ENCODE peak calls at places on chromosomes 5 and 9, in eight cellular contexts. One of them, this sample, is unnamed.

GRCh38 chr5:62354028-62354874 is 48.2 kb downstream of the KIF2A start:
- DNase-seq in mesenteric fat pad: no peak
- DNase-seq in neuronal stem cell: peak
- DNase-seq in nephron progenitor cell: no peak
- DNase-seq in Daoy: peak
- DNase-seq in RWPE1: peak
- DNase-seq in activated CD8-positive, alpha-beta memory T cell treated with anti-CD3 and anti-CD28 coated beads for 48 hours: no peak
- DNase-seq in lower lobe of right lung: no peak
- DNase-seq in this sample: no peak

GRCh38 chr5:55187370-55187769 is 14.4 kb upstream of the CDC20B start:
- DNase-seq in mesenteric fat pad: no peak
- DNase-seq in neuronal stem cell: no peak
- DNase-seq in nephron progenitor cell: no peak
- DNase-seq in Daoy: peak
- DNase-seq in RWPE1: peak
- DNase-seq in activated CD8-positive, alpha-beta memory T cell treated with anti-CD3 and anti-CD28 coated beads for 48 hours: no peak
- DNase-seq in lower lobe of right lung: no peak
- DNase-seq in this sample: no peak

GRCh38 chr9:16445141-16445920 is 425.1 kb downstream of the BNC2 start:
- DNase-seq in mesenteric fat pad: no peak
- DNase-seq in neuronal stem cell: no peak
- DNase-seq in nephron progenitor cell: no peak
- DNase-seq in Daoy: no peak
- DNase-seq in RWPE1: peak
- DNase-seq in activated CD8-positive, alpha-beta memory T cell treated with anti-CD3 and anti-CD28 coated beads for 48 hours: no peak
- DNase-seq in lower lobe of right lung: no peak
- DNase-seq in this sample: no peak

GRCh38 chr5:96187309-96188027 is 225.8 kb upstream of the ELL2 start:
- DNase-seq in mesenteric fat pad: no peak
- DNase-seq in neuronal stem cell: no peak
- DNase-seq in nephron progenitor cell: no peak
- DNase-seq in Daoy: no peak
- DNase-seq in RWPE1: no peak
- DNase-seq in activated CD8-positive, alpha-beta memory T cell treated with anti-CD3 and anti-CD28 coated beads for 48 hours: no peak
- DNase-seq in lower lobe of right lung: no peak
- DNase-seq in this sample: no peak

GRCh38 chr5:77065256-77065655 is 21.8 kb downstream of the ZBED3 start:
- DNase-seq in mesenteric fat pad: no peak
- DNase-seq in neuronal stem cell: no peak
- DNase-seq in nephron progenitor cell: no peak
- DNase-seq in Daoy: no peak
- DNase-seq in RWPE1: no peak
- DNase-seq in activated CD8-positive, alpha-beta memory T cell treated with anti-CD3 and anti-CD28 coated beads for 48 hours: no peak
- DNase-seq in lower lobe of right lung: no peak
- DNase-seq in this sample: no peak

GRCh38 chr5:6787941-6788340 is 74.7 kb downstream of the TENT4A start:
- DNase-seq in mesenteric fat pad: no peak
- DNase-seq in neuronal stem cell: no peak
- DNase-seq in nephron progenitor cell: no peak
- DNase-seq in Daoy: no peak
- DNase-seq in RWPE1: no peak
- DNase-seq in activated CD8-positive, alpha-beta memory T cell treated with anti-CD3 and anti-CD28 coated beads for 48 hours: no peak
- DNase-seq in lower lobe of right lung: no peak
- DNase-seq in this sample: no peak

GRCh38 chr5:37776826-37777225 is 63.0 kb downstream of the GDNF start:
- DNase-seq in mesenteric fat pad: no peak
- DNase-seq in neuronal stem cell: no peak
- DNase-seq in nephron progenitor cell: no peak
- DNase-seq in Daoy: peak
- DNase-seq in RWPE1: no peak
- DNase-seq in activated CD8-positive, alpha-beta memory T cell treated with anti-CD3 and anti-CD28 coated beads for 48 hours: no peak
- DNase-seq in lower lobe of right lung: no peak
- DNase-seq in this sample: no peak

GRCh38 chr5:138664276-138664943 is 88.8 kb upstream of the CTNNA1 start:
- DNase-seq in mesenteric fat pad: peak
- DNase-seq in neuronal stem cell: no peak
- DNase-seq in nephron progenitor cell: no peak
- DNase-seq in Daoy: peak
- DNase-seq in RWPE1: peak
- DNase-seq in activated CD8-positive, alpha-beta memory T cell treated with anti-CD3 and anti-CD28 coated beads for 48 hours: no peak
- DNase-seq in lower lobe of right lung: no peak
- DNase-seq in this sample: no peak

GRCh38 chr9:102867488-102867887 is 127.6 kb upstream of the CYLC2 start:
- DNase-seq in mesenteric fat pad: no peak
- DNase-seq in neuronal stem cell: no peak
- DNase-seq in nephron progenitor cell: no peak
- DNase-seq in Daoy: no peak
- DNase-seq in RWPE1: peak
- DNase-seq in activated CD8-positive, alpha-beta memory T cell treated with anti-CD3 and anti-CD28 coated beads for 48 hours: no peak
- DNase-seq in lower lobe of right lung: no peak
- DNase-seq in this sample: no peak

GRCh38 chr5:37786855-37787254 is 53.0 kb downstream of the GDNF start:
- DNase-seq in mesenteric fat pad: no peak
- DNase-seq in neuronal stem cell: no peak
- DNase-seq in nephron progenitor cell: no peak
- DNase-seq in Daoy: peak
- DNase-seq in RWPE1: peak
- DNase-seq in activated CD8-positive, alpha-beta memory T cell treated with anti-CD3 and anti-CD28 coated beads for 48 hours: no peak
- DNase-seq in lower lobe of right lung: no peak
- DNase-seq in this sample: no peak

GRCh38 chr5:62720036-62720441 is 141.4 kb downstream of the LRRC70 start:
- DNase-seq in mesenteric fat pad: no peak
- DNase-seq in neuronal stem cell: no peak
- DNase-seq in nephron progenitor cell: peak
- DNase-seq in Daoy: no peak
- DNase-seq in RWPE1: peak
- DNase-seq in activated CD8-positive, alpha-beta memory T cell treated with anti-CD3 and anti-CD28 coated beads for 48 hours: no peak
- DNase-seq in lower lobe of right lung: peak
- DNase-seq in this sample: no peak

This sample was measured in coronary artery.